ENCODE peak calls at places on chromosomes 7 and 10, in eight cellular contexts. One of them, this sample, is unnamed.

GRCh38 chr10:112915590-112916572 is 34.2 kb upstream of the TCF7L2 start:
- DNase-seq in Caco-2: peak
- DNase-seq in WERI-Rb-1: no peak
- DNase-seq in neural crest cell: no peak
- DNase-seq in mucosa of descending colon: peak
- DNase-seq in H9: no peak
- DNase-seq in OCI-LY7: no peak
- DNase-seq in endothelial cell: no peak
- DNase-seq in this sample: no peak

GRCh38 chr7:45890902-45891461 is 2.7 kb downstream of the IGFBP1 start:
- DNase-seq in Caco-2: no peak
- DNase-seq in WERI-Rb-1: no peak
- DNase-seq in neural crest cell: no peak
- DNase-seq in mucosa of descending colon: peak
- DNase-seq in H9: no peak
- DNase-seq in OCI-LY7: peak
- DNase-seq in endothelial cell: no peak
- DNase-seq in this sample: peak

GRCh38 chr10:43257210-43258031 is 9.4 kb downstream of the RASGEF1A start:
- DNase-seq in Caco-2: no peak
- DNase-seq in WERI-Rb-1: no peak
- DNase-seq in neural crest cell: no peak
- DNase-seq in mucosa of descending colon: no peak
- DNase-seq in H9: no peak
- DNase-seq in OCI-LY7: no peak
- DNase-seq in endothelial cell: no peak
- DNase-seq in this sample: peak

GRCh38 chr10:130748409-130749057 is 563.0 kb downstream of the TCERG1L start:
- DNase-seq in Caco-2: no peak
- DNase-seq in WERI-Rb-1: no peak
- DNase-seq in neural crest cell: no peak
- DNase-seq in mucosa of descending colon: no peak
- DNase-seq in H9: peak
- DNase-seq in OCI-LY7: no peak
- DNase-seq in endothelial cell: no peak
- DNase-seq in this sample: no peak

GRCh38 chr10:75408512-75408881 is 6.9 kb upstream of the ZNF503 start:
- DNase-seq in Caco-2: no peak
- DNase-seq in WERI-Rb-1: no peak
- DNase-seq in neural crest cell: no peak
- DNase-seq in mucosa of descending colon: peak
- DNase-seq in H9: no peak
- DNase-seq in OCI-LY7: no peak
- DNase-seq in endothelial cell: no peak
- DNase-seq in this sample: peak

GRCh38 chr7:84665339-84665738 is 470.8 kb upstream of the SEMA3A start:
- DNase-seq in Caco-2: no peak
- DNase-seq in WERI-Rb-1: no peak
- DNase-seq in neural crest cell: no peak
- DNase-seq in mucosa of descending colon: no peak
- DNase-seq in H9: no peak
- DNase-seq in OCI-LY7: no peak
- DNase-seq in endothelial cell: no peak
- DNase-seq in this sample: no peak

GRCh38 chr10:125149278-125150047 is 10.9 kb downstream of the CTBP2 start:
- DNase-seq in Caco-2: no peak
- DNase-seq in WERI-Rb-1: no peak
- DNase-seq in neural crest cell: no peak
- DNase-seq in mucosa of descending colon: peak
- DNase-seq in H9: peak
- DNase-seq in OCI-LY7: no peak
- DNase-seq in endothelial cell: no peak
- DNase-seq in this sample: no peak

GRCh38 chr7:149723795-149724495 is 49.4 kb downstream of the ZNF467 start:
- DNase-seq in Caco-2: peak
- DNase-seq in WERI-Rb-1: no peak
- DNase-seq in neural crest cell: no peak
- DNase-seq in mucosa of descending colon: no peak
- DNase-seq in H9: no peak
- DNase-seq in OCI-LY7: no peak
- DNase-seq in endothelial cell: no peak
- DNase-seq in this sample: no peak

GRCh38 chr10:86972613-86973380 is 4.5 kb downstream of the ADIRF start:
- DNase-seq in Caco-2: no peak
- DNase-seq in WERI-Rb-1: no peak
- DNase-seq in neural crest cell: no peak
- DNase-seq in mucosa of descending colon: no peak
- DNase-seq in H9: no peak
- DNase-seq in OCI-LY7: no peak
- DNase-seq in endothelial cell: no peak
- DNase-seq in this sample: no peak

GRCh38 chr7:152054377-152055230 is 29.1 kb downstream of the GALNT11 start:
- DNase-seq in Caco-2: no peak
- DNase-seq in WERI-Rb-1: no peak
- DNase-seq in neural crest cell: no peak
- DNase-seq in mucosa of descending colon: no peak
- DNase-seq in H9: no peak
- DNase-seq in OCI-LY7: no peak
- DNase-seq in endothelial cell: no peak
- DNase-seq in this sample: no peak

GRCh38 chr10:49408437-49409306 is 12.8 kb upstream of the DRGX start:
- DNase-seq in Caco-2: no peak
- DNase-seq in WERI-Rb-1: no peak
- DNase-seq in neural crest cell: no peak
- DNase-seq in mucosa of descending colon: no peak
- DNase-seq in H9: peak
- DNase-seq in OCI-LY7: peak
- DNase-seq in endothelial cell: no peak
- DNase-seq in this sample: no peak

GRCh38 chr7:18895456-18895855 is 222.0 kb downstream of the TWIST1 start:
- DNase-seq in Caco-2: no peak
- DNase-seq in WERI-Rb-1: no peak
- DNase-seq in neural crest cell: no peak
- DNase-seq in mucosa of descending colon: no peak
- DNase-seq in H9: no peak
- DNase-seq in OCI-LY7: no peak
- DNase-seq in endothelial cell: no peak
- DNase-seq in this sample: no peak

GRCh38 chr10:126224967-126225671 is 163.2 kb downstream of the ADAM12 start:
- DNase-seq in Caco-2: no peak
- DNase-seq in WERI-Rb-1: no peak
- DNase-seq in neural crest cell: no peak
- DNase-seq in mucosa of descending colon: no peak
- DNase-seq in H9: no peak
- DNase-seq in OCI-LY7: no peak
- DNase-seq in endothelial cell: no peak
- DNase-seq in this sample: no peak

GRCh38 chr10:71621783-71622526 is 97.6 kb downstream of the C10orf105 start:
- DNase-seq in Caco-2: peak
- DNase-seq in WERI-Rb-1: no peak
- DNase-seq in neural crest cell: no peak
- DNase-seq in mucosa of descending colon: no peak
- DNase-seq in H9: peak
- DNase-seq in OCI-LY7: peak
- DNase-seq in endothelial cell: no peak
- DNase-seq in this sample: no peak

GRCh38 chr10:71621263-71621751 is 98.3 kb downstream of the C10orf105 start:
- DNase-seq in Caco-2: no peak
- DNase-seq in WERI-Rb-1: peak
- DNase-seq in neural crest cell: no peak
- DNase-seq in mucosa of descending colon: no peak
- DNase-seq in H9: peak
- DNase-seq in OCI-LY7: peak
- DNase-seq in endothelial cell: no peak
- DNase-seq in this sample: no peak

GRCh38 chr10:71623986-71624291 is 95.6 kb downstream of the C10orf105 start:
- DNase-seq in Caco-2: no peak
- DNase-seq in WERI-Rb-1: no peak
- DNase-seq in neural crest cell: no peak
- DNase-seq in mucosa of descending colon: no peak
- DNase-seq in H9: no peak
- DNase-seq in OCI-LY7: no peak
- DNase-seq in endothelial cell: no peak
- DNase-seq in this sample: no peak

GRCh38 chr10:71622656-71623055 is 96.9 kb downstream of the C10orf105 start:
- DNase-seq in Caco-2: no peak
- DNase-seq in WERI-Rb-1: no peak
- DNase-seq in neural crest cell: no peak
- DNase-seq in mucosa of descending colon: no peak
- DNase-seq in H9: no peak
- DNase-seq in OCI-LY7: no peak
- DNase-seq in endothelial cell: no peak
- DNase-seq in this sample: no peak

GRCh38 chr10:71623098-71623985 is 96.2 kb downstream of the C10orf105 start:
- DNase-seq in Caco-2: peak
- DNase-seq in WERI-Rb-1: peak
- DNase-seq in neural crest cell: peak
- DNase-seq in mucosa of descending colon: no peak
- DNase-seq in H9: peak
- DNase-seq in OCI-LY7: peak
- DNase-seq in endothelial cell: peak
- DNase-seq in this sample: peak
- TF ChIP-seq CTCF in Caco-2: no peak
- TF ChIP-seq CTCF in WERI-Rb-1: peak
- TF ChIP-seq CTCF in neural crest cell: peak
- TF ChIP-seq CTCF in mucosa of descending colon: no peak
- TF ChIP-seq CTCF in H9: peak
- TF ChIP-seq CTCF in OCI-LY7: peak
- TF ChIP-seq CTCF in endothelial cell: no peak
- TF ChIP-seq CTCF in this sample: no peak

DNA sequence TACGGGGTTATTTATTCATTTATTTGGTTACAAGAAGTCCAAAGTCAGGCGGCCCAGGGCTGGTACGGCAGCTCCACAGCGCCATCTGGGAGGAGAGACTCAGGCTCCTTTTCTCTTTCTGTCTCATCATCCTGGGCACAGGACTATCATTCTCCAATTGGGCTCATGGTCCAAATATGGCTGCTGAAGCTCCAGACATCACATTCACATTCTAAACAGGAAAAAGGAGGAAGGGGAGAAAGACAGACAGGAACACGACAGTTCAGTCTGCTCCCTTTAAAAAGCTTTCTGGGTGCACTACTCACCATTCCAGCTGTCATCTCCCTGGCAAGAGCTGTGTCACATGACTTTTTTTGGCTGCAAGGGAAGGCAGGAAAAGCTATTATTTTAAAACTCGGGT is 74.4 kb upstream of the PDZD8 start:
- DNase-seq in Caco-2: no peak
- DNase-seq in WERI-Rb-1: no peak
- DNase-seq in neural crest cell: no peak
- DNase-seq in mucosa of descending colon: peak
- DNase-seq in H9: no peak
- DNase-seq in OCI-LY7: no peak
- DNase-seq in endothelial cell: no peak
- DNase-seq in this sample: no peak
- TF ChIP-seq CTCF in Caco-2: no peak
- TF ChIP-seq CTCF in WERI-Rb-1: peak
- TF ChIP-seq CTCF in neural crest cell: peak
- TF ChIP-seq CTCF in mucosa of descending colon: no peak
- TF ChIP-seq CTCF in H9: peak
- TF ChIP-seq CTCF in OCI-LY7: peak
- TF ChIP-seq CTCF in endothelial cell: no peak
- TF ChIP-seq CTCF in this sample: no peak

GRCh38 chr7:142519790-142520078 is 229.5 kb upstream of the PRSS1 start:
- DNase-seq in Caco-2: no peak
- DNase-seq in WERI-Rb-1: peak
- DNase-seq in neural crest cell: no peak
- DNase-seq in mucosa of descending colon: no peak
- DNase-seq in H9: no peak
- DNase-seq in OCI-LY7: no peak
- DNase-seq in endothelial cell: no peak
- DNase-seq in this sample: no peak

GRCh38 chr7:142528608-142529408 is 220.5 kb upstream of the PRSS1 start:
- DNase-seq in Caco-2: no peak
- DNase-seq in WERI-Rb-1: no peak
- DNase-seq in neural crest cell: no peak
- DNase-seq in mucosa of descending colon: no peak
- DNase-seq in H9: no peak
- DNase-seq in OCI-LY7: no peak
- DNase-seq in endothelial cell: no peak
- DNase-seq in this sample: no peak

GRCh38 chr7:142519077-142519789 is 230.0 kb upstream of the PRSS1 start:
- DNase-seq in Caco-2: no peak
- DNase-seq in WERI-Rb-1: peak
- DNase-seq in neural crest cell: no peak
- DNase-seq in mucosa of descending colon: no peak
- DNase-seq in H9: no peak
- DNase-seq in OCI-LY7: no peak
- DNase-seq in endothelial cell: no peak
- DNase-seq in this sample: no peak

DNA sequence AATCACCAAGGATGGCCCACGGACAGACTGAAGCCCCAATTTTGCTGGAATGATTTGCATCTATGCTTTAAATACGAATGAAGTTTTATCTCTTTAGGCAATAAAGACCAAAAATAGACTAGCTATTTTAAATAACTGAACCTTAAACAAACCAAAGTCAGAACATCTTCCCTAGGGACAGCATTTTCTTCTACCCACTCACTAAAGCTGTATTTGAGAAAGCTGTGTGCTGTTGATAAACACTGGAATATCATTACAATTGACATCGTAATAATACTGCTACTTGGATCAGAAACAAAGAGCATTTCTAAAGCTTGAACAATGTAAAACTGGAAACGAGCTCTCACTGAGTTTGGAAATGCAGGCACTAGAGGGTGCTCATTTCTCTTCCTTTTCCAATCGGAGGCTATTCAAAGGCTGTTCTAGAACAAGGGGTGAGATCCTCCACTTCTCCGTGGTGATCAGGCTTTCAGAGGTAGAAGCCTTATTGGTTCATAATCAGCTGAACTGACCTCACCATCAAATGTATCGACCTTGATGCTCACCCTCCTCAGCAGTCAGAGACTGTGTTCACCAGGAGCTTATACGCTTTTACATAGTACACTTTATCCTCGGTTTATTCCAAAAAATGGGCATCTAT is 225.3 kb upstream of the PRSS1 start:
- DNase-seq in Caco-2: no peak
- DNase-seq in WERI-Rb-1: no peak
- DNase-seq in neural crest cell: no peak
- DNase-seq in mucosa of descending colon: no peak
- DNase-seq in H9: no peak
- DNase-seq in OCI-LY7: no peak
- DNase-seq in endothelial cell: no peak
- DNase-seq in this sample: no peak
- TF ChIP-seq CTCF in Caco-2: no peak
- TF ChIP-seq CTCF in WERI-Rb-1: no peak
- TF ChIP-seq CTCF in neural crest cell: no peak
- TF ChIP-seq CTCF in mucosa of descending colon: no peak
- TF ChIP-seq CTCF in H9: no peak
- TF ChIP-seq CTCF in OCI-LY7: peak
- TF ChIP-seq CTCF in endothelial cell: no peak
- TF ChIP-seq CTCF in this sample: no peak

DNA sequence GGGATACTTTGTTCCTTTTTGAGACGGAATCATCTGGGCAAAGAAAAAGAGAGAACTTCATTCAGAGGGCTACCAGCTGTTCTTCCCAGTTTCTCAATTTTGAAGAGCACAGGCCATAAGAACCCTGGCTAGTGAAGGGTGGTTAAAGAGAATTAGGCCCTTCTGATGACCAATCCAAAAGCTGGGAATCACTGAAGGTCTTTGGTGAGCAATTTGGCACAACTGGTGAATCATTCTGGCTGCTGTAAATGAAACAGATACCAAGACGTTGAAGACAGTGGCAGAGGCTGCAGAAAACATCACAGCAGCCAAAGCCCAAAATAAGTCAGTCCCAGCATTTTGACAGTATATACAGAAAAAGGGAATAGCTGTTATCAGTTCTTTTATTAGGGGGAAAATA is 5.1 kb downstream of the RAPGEF5 start:
- DNase-seq in Caco-2: no peak
- DNase-seq in WERI-Rb-1: no peak
- DNase-seq in neural crest cell: no peak
- DNase-seq in mucosa of descending colon: no peak
- DNase-seq in H9: no peak
- DNase-seq in OCI-LY7: no peak
- DNase-seq in endothelial cell: no peak
- DNase-seq in this sample: no peak
- TF ChIP-seq CTCF in Caco-2: no peak
- TF ChIP-seq CTCF in WERI-Rb-1: no peak
- TF ChIP-seq CTCF in neural crest cell: no peak
- TF ChIP-seq CTCF in mucosa of descending colon: no peak
- TF ChIP-seq CTCF in H9: no peak
- TF ChIP-seq CTCF in OCI-LY7: no peak
- TF ChIP-seq CTCF in endothelial cell: no peak
- TF ChIP-seq CTCF in this sample: no peak

This sample was measured in GM20000.